ENCODE peak calls at places on chromosomes 16 and 17, in six cellular contexts. X is HCT116, F is K562, H is H1, U is GM12878, C is SK-N-SH. D is an unnamed sample.

GRCh38 chr16:15403392-15403995 is 7.9 kb downstream of the MPV17L start:
- DNase-seq in C (no peak), F (no peak), H (no peak), U (no peak), X (no peak), D (no peak)

GRCh38 chr16:56073508-56073907 is 117.8 kb upstream of the GNAO1 start:
- DNase-seq in C (no peak), U (no peak), F (no peak), X (no peak), H (no peak), D (no peak)

GRCh38 chr16:53209489-53209888 is 154.7 kb downstream of the CHD9 start:
- DNase-seq in H (no peak), X (no peak), U (no peak), F (no peak), C (no peak), D (no peak)

GRCh38 chr17:31758646-31759045 is 100.4 kb downstream of the COPRS start:
- DNase-seq in F (no peak), U (no peak), X (no peak), C (no peak), H (no peak), D (no peak)

GRCh38 chr17:76027159-76027839 is at the start of gene EVPL:
- DNase-seq in U (no peak), F (no peak), X (peak; percentile 85), H (no peak), C (no peak), D (peak; percentile 79)

GRCh38 chr16:20331635-20332034 is 4.3 kb upstream of the GP2 start:
- DNase-seq in U (no peak), H (no peak), X (no peak), F (no peak), C (no peak), D (no peak)

GRCh38 chr16:11989238-11990160 is 13.0 kb downstream of the SNX29 start:
- DNase-seq in X (no peak), H (no peak), F (no peak), U (no peak), C (no peak), D (no peak)

GRCh38 chr16:2487903-2488531 is 13.1 kb downstream of the TBC1D24 start:
- DNase-seq in F (no peak), H (no peak), X (no peak), U (no peak), C (peak; percentile 65), D (no peak)

GRCh38 chr16:19379838-19380237 is 37.8 kb upstream of the TMC5 start:
- DNase-seq in X (no peak), H (no peak), U (no peak), C (no peak), F (no peak), D (no peak)

GRCh38 chr16:79662122-79662521 is 61.6 kb upstream of the MAF start:
- DNase-seq in F (no peak), H (no peak), C (no peak), X (no peak), U (no peak), D (no peak)

GRCh38 chr17:29177541-29177870 is 2.7 kb downstream of the MYO18A start:
- DNase-seq in C (no peak), X (no peak), U (no peak), F (no peak), H (no peak), D (no peak)

GRCh38 chr16:30927789-30928378 is 4.5 kb downstream of the FBXL19 start:
- DNase-seq in H (peak; percentile 76), F (peak; percentile 70), U (peak; percentile 35), C (peak; percentile 95), X (peak; percentile 61), D (peak; percentile 61)

GRCh38 chr16:80150978-80151705 is 389.7 kb upstream of the DYNLRB2 start:
- DNase-seq in X (no peak), C (no peak), H (no peak), U (no peak), F (no peak), D (no peak)

GRCh38 chr16:19840524-19841110 is 44.0 kb downstream of the GPRC5B start:
- DNase-seq in C (no peak), U (no peak), X (no peak), H (no peak), F (no peak), D (no peak)

GRCh38 chr17:50879086-50879485 is 12.9 kb upstream of the TOB1 start:
- DNase-seq in X (no peak), H (no peak), U (no peak), F (no peak), C (no peak), D (no peak)

GRCh38 chr16:87963400-87963799 is 12.2 kb downstream of the BANP start:
- DNase-seq in C (no peak), H (no peak), U (no peak), X (no peak), F (no peak), D (no peak)

GRCh38 chr17:59620518-59621259 is 994 bp downstream of the CLTC start:
- DNase-seq in F (peak; percentile 79), H (no peak), X (peak; percentile 16), C (peak; percentile 59), U (no peak), D (peak; percentile 49)

GRCh38 chr17:6443692-6444572 is at the start of gene PIMREG:
- DNase-seq in U (peak; percentile 59), H (peak; percentile 97), F (peak; percentile 98), C (peak; percentile 98), X (peak; percentile 82), D (peak; percentile 87)
- H3K4me2 ChIP-seq in U (peak within 1 kb of the TSS; percentile 89), H (peak within 1 kb of the TSS; percentile 93), F (peak within 1 kb of the TSS; percentile 81), C (peak within 1 kb of the TSS; percentile 100), X (peak within 1 kb of the TSS; percentile 89), D (peak within 1 kb of the TSS; percentile 96)

DNA sequence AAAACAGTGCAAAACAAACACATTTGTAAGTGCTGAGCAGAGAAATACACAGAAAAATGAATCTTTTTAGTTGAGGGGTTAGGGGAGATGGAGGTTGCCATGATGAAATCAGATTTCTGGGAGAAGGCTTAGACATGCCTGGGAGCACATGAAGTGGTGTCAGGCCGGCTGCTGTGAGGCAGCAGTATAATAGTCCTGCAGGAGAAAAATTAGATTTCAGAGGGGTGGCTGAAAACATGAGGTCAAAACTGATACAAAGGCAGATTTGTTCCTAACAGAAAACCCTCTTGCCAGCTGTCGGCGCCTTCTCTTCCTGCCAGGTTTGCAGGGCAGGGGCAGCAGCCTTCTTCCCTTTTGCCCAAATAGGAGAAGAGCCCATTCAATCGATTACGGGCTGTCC is 79.8 kb downstream of the PCTP start:
- DNase-seq in X (no peak), C (peak; percentile 54), F (no peak), U (no peak), H (no peak), D (no peak)
- TF ChIP-seq JUND in X (no peak), C (no peak), F (no peak), U (no peak), H (no peak), D (no peak)

GRCh38 chr17:21455761-21456160 is 79.6 kb downstream of the KCNJ12 start:
- DNase-seq in F (no peak), H (no peak), X (no peak), U (no peak), C (no peak), D (no peak)

GRCh38 chr17:21457051-21458026 is 81.2 kb downstream of the KCNJ12 start:
- DNase-seq in C (peak; percentile 96), F (peak; percentile 90), U (peak; percentile 8), H (peak; percentile 99), X (peak; percentile 69), D (peak; percentile 67)

GRCh38 chr17:21453144-21453982 is 77.2 kb downstream of the KCNJ12 start:
- DNase-seq in C (peak; percentile 63), H (no peak), X (no peak), F (no peak), U (no peak), D (no peak)

GRCh38 chr17:21458036-21458435 is 81.9 kb downstream of the KCNJ12 start:
- DNase-seq in H (no peak), U (no peak), F (no peak), X (no peak), C (no peak), D (no peak)

GRCh38 chr17:21452377-21453143 is 76.4 kb downstream of the KCNJ12 start:
- DNase-seq in F (no peak), H (peak; percentile 69), U (no peak), X (peak; percentile 33), C (no peak), D (peak; percentile 13)
- H3K4me2 ChIP-seq in F (no peak overlapping the region), H (peak overlapping the region; percentile 64), U (no peak overlapping the region), X (no peak overlapping the region), C (no peak overlapping the region), D (peak overlapping the region; percentile 18)

GRCh38 chr17:41519501-41520224 is 973 bp upstream of the KRT15 start:
- DNase-seq in U (no peak), H (no peak), F (peak; percentile 54), X (no peak), C (no peak), D (no peak)

GRCh38 chr17:41521574-41522261 is 3.0 kb upstream of the KRT15 start:
- DNase-seq in C (no peak), X (peak; percentile 97), U (no peak), F (peak; percentile 64), H (no peak), D (peak; percentile 81)

GRCh38 chr17:41522301-41523224 is 3.9 kb upstream of the KRT15 start:
- DNase-seq in U (no peak), C (no peak), F (no peak), X (peak; percentile 81), H (no peak), D (no peak)

GRCh38 chr17:41518789-41519449 is at the start of gene KRT15:
- DNase-seq in U (no peak), F (no peak), H (no peak), X (no peak), C (no peak), D (no peak)

DNA sequence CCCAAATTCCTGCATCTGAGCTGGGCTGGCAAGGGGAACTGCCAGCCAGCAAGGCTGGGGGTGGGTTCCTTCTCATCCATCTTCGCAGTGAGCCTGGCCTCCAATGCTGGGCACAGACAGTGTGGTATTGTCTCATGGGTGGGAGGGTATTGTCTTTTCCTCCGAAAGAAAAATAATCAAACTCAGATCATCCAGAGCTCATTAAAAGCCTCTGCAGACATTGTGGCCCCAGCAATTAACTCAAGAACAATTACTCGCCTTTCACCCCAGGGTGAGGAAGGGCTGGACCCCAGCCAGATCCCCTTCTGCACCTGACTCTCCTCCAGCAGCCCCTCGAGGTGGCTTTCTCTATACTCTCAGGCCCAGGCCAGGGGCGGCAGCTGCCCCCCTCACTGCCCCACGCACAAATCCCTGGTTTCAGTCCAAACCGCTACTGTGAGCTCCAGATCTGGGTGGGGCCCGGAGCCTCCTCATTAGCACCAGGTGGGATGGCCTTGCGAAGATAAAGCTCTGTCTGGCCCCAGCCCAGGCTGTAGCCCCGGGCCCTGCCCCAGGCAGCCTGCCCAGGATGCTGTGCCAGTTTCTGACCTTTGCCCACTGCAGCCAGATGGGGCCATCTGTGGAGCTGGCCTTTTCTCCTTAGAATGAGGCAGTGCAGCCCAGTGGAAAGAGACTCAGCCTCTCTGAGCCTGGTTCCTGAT is 2.3 kb upstream of the KRT15 start:
- DNase-seq in X (no peak), H (no peak), C (peak; percentile 77), F (peak; percentile 81), U (no peak), D (no peak)
- TF ChIP-seq JUND in X (no peak), H (no peak), C (no peak), F (no peak), U (no peak), D (no peak)

GRCh38 chr17:17030515-17031211 is 11.6 kb upstream of the MPRIP start:
- DNase-seq in U (no peak), F (no peak), H (no peak), C (peak; percentile 75), X (no peak), D (no peak)
- H3K4me2 ChIP-seq in U (no peak overlapping the region), F (no peak overlapping the region), H (no peak overlapping the region), C (no peak overlapping the region), X (no peak overlapping the region), D (peak overlapping the region; percentile 94)

D was measured in HepG2.